ENCODE peak calls at places on chromosomes 5 and 9, in six cellular contexts. U, D, H, L, T and B are unnamed samples.

GRCh38 chr9:115211413-115212204 is 93.7 kb upstream of the TNC start:
- DNase-seq in U (no peak), D (peak; percentile 36), H (no peak), T (no peak), L (no peak), B (no peak)

GRCh38 chr5:150159741-150160179 is 4.1 kb upstream of the PDGFRB start:
- DNase-seq in L (no peak), D (peak; percentile 61), H (no peak), T (no peak), U (peak; percentile 59), B (no peak)

GRCh38 chr5:178201221-178201926 is 3.0 kb upstream of the HNRNPAB start:
- DNase-seq in D (peak; percentile 36), H (no peak), L (no peak), U (no peak), T (no peak), B (no peak)

GRCh38 chr5:119336846-119337564 is 18.8 kb upstream of the TNFAIP8 start:
- DNase-seq in H (no peak), D (no peak), T (no peak), L (no peak), U (no peak), B (no peak)

GRCh38 chr9:91896096-91896495 is 53.9 kb downstream of the ROR2 start:
- DNase-seq in U (no peak), T (no peak), L (no peak), D (no peak), H (no peak), B (no peak)

GRCh38 chr5:170746952-170747340 is 36.6 kb upstream of the GABRP start:
- DNase-seq in H (no peak), L (no peak), T (no peak), U (no peak), D (no peak), B (no peak)

GRCh38 chr5:53253421-53253871 is 143.9 kb upstream of the MOCS2 start:
- DNase-seq in U (no peak), L (peak; percentile 81), D (peak; percentile 75), T (no peak), H (no peak), B (no peak)

GRCh38 chr5:67133217-67133616 is 63.4 kb downstream of the CD180 start:
- DNase-seq in H (no peak), D (no peak), U (no peak), T (no peak), L (no peak), B (no peak)

GRCh38 chr5:37801521-37801920 is 38.3 kb downstream of the GDNF start:
- DNase-seq in L (no peak), T (no peak), H (no peak), D (no peak), U (no peak), B (no peak)

GRCh38 chr5:56565693-56566092 is 249.7 kb upstream of the MAP3K1 start:
- DNase-seq in D (no peak), H (no peak), U (no peak), T (no peak), L (no peak), B (no peak)

GRCh38 chr9:136965771-136966484 is 11.4 kb upstream of the PTGDS start:
- DNase-seq in U (no peak), D (no peak), L (no peak), T (no peak), H (no peak), B (no peak)

GRCh38 chr5:32574540-32575175 is 10.7 kb upstream of the SUB1 start:
- DNase-seq in L (no peak), U (no peak), H (no peak), D (no peak), T (no peak), B (no peak)

GRCh38 chr5:96470825-96471224 is 37.8 kb upstream of the PCSK1 start:
- DNase-seq in L (no peak), H (no peak), D (no peak), U (no peak), T (no peak), B (no peak)

GRCh38 chr9:31776471-31776870 is 608.0 kb upstream of the ACO1 start:
- DNase-seq in D (no peak), U (no peak), H (no peak), T (no peak), L (peak; percentile 26), B (no peak)

GRCh38 chr5:191949-192690 is 825 bp downstream of the LRRC14B start:
- DNase-seq in D (no peak), T (no peak), L (no peak), U (no peak), H (no peak), B (no peak)

GRCh38 chr5:685262-686171 is 7.6 kb downstream of the TPPP start:
- DNase-seq in H (no peak), T (no peak), D (no peak), U (no peak), L (no peak), B (no peak)

GRCh38 chr9:88651682-88652633 is 117.0 kb downstream of the NXNL2 start:
- DNase-seq in D (peak; percentile 97), T (no peak), L (peak; percentile 98), U (no peak), H (no peak), B (peak; percentile 62)

GRCh38 chr9:98206754-98207153 is 14.3 kb upstream of the CORO2A start:
- DNase-seq in U (no peak), T (no peak), D (no peak), L (no peak), H (no peak), B (no peak)

GRCh38 chr5:143243103-143243502 is 160.4 kb downstream of the NR3C1 start:
- DNase-seq in L (no peak), H (no peak), U (no peak), T (no peak), D (no peak), B (no peak)